ENCODE peak calls at places on chromosomes 6 and 20, in eight cellular contexts. N, Z, Y, R, T, G, H and P are unnamed samples.

GRCh38 chr20:3209023-3209945 is at the start of gene ITPA:
- DNase-seq in Z (peak), R (peak), N (no peak), Y (peak), H (peak), T (peak), G (peak), P (peak)

GRCh38 chr6:159217595-159218275 is 48.5 kb downstream of the FNDC1 start:
- DNase-seq in N (no peak), R (peak), Y (peak), T (peak), H (no peak), Z (peak), G (peak), P (peak)

GRCh38 chr6:21100959-21101358 is 492.6 kb upstream of the SOX4 start:
- DNase-seq in R (no peak), T (no peak), Z (no peak), H (no peak), G (no peak), Y (no peak), N (no peak), P (no peak)

GRCh38 chr6:100084301-100085161 is 90.5 kb upstream of the MCHR2 start:
- DNase-seq in R (no peak), N (no peak), T (no peak), G (no peak), Z (peak), H (no peak), Y (no peak), P (no peak)

GRCh38 chr20:19758888-19759331 is 852 bp downstream of the RIN2 start:
- DNase-seq in R (peak), Y (no peak), Z (peak), H (no peak), T (peak), G (no peak), N (peak), P (peak)

GRCh38 chr20:7355056-7355455 is 585.2 kb downstream of the HAO1 start:
- DNase-seq in G (no peak), R (no peak), N (no peak), H (no peak), Z (no peak), Y (no peak), T (no peak), P (no peak)

GRCh38 chr6:19465240-19465639 is 371.9 kb upstream of the ID4 start:
- DNase-seq in G (no peak), T (no peak), Z (no peak), Y (no peak), N (no peak), H (no peak), R (no peak), P (no peak)

GRCh38 chr20:19975436-19975799 is 41.7 kb upstream of the NAA20 start:
- DNase-seq in Y (no peak), G (no peak), R (no peak), N (no peak), T (no peak), H (no peak), Z (no peak), P (peak)

GRCh38 chr20:38810926-38811325 is 5.4 kb downstream of the PPP1R16B start:
- DNase-seq in G (no peak), Z (no peak), H (no peak), R (no peak), Y (no peak), N (no peak), T (no peak), P (no peak)

GRCh38 chr6:131519670-131520436 is 53.2 kb upstream of the ARG1 start:
- DNase-seq in N (no peak), Z (peak), Y (peak), T (no peak), G (peak), R (peak), H (peak), P (no peak)

GRCh38 chr6:144151010-144151727 is 852 bp downstream of the STX11 start:
- DNase-seq in Z (peak), H (peak), R (peak), T (no peak), Y (peak), N (no peak), G (peak), P (no peak)

GRCh38 chr20:10876558-10876957 is 202.8 kb upstream of the JAG1 start:
- DNase-seq in T (no peak), Z (no peak), Y (no peak), H (no peak), R (no peak), G (no peak), N (no peak), P (no peak)

GRCh38 chr6:21241231-21242130 is 352.1 kb upstream of the SOX4 start:
- DNase-seq in G (no peak), Z (no peak), H (no peak), T (no peak), R (no peak), Y (no peak), N (no peak), P (no peak)

GRCh38 chr20:38296433-38296832 is 7.5 kb upstream of the BPI start:
- DNase-seq in R (no peak), Z (no peak), Y (no peak), T (no peak), H (no peak), G (no peak), N (no peak), P (no peak)

GRCh38 chr6:34315780-34316179 is 67.0 kb upstream of the SMIM29 start:
- DNase-seq in Y (peak), G (peak), N (no peak), Z (no peak), R (no peak), T (no peak), H (no peak), P (no peak)

GRCh38 chr20:58463231-58463630 is 52.0 kb downstream of the APCDD1L start:
- DNase-seq in H (no peak), Y (no peak), G (no peak), T (no peak), Z (no peak), N (no peak), R (no peak), P (no peak)

GRCh38 chr6:1864496-1864895 is 254.8 kb downstream of the FOXC1 start:
- DNase-seq in Z (no peak), G (no peak), T (no peak), N (no peak), R (no peak), Y (no peak), H (no peak), P (no peak)

GRCh38 chr6:13689511-13690256 is 22.0 kb downstream of the RANBP9 start:
- DNase-seq in Z (no peak), Y (no peak), T (no peak), H (no peak), R (no peak), N (no peak), G (no peak), P (no peak)

GRCh38 chr6:137696765-137697164 is 170.3 kb upstream of the TNFAIP3 start:
- DNase-seq in G (no peak), Y (no peak), T (no peak), H (no peak), R (no peak), N (no peak), Z (peak), P (no peak)

GRCh38 chr20:8067082-8067481 is 47.5 kb upstream of the TMX4 start:
- DNase-seq in H (no peak), Z (no peak), R (no peak), T (no peak), G (no peak), N (no peak), Y (no peak), P (no peak)

GRCh38 chr6:109241199-109241598 is 141.1 kb downstream of the CD164 start:
- DNase-seq in H (no peak), R (no peak), T (no peak), G (no peak), Z (no peak), Y (no peak), N (no peak), P (no peak)

GRCh38 chr20:38171301-38172010 is 6.4 kb upstream of the TGM2 start:
- DNase-seq in N (no peak), H (no peak), G (no peak), Y (no peak), R (no peak), Z (no peak), T (no peak), P (no peak)

GRCh38 chr6:124054034-124054433 is 250.4 kb downstream of the NKAIN2 start:
- DNase-seq in Z (no peak), R (no peak), T (no peak), Y (no peak), H (no peak), N (no peak), G (no peak), P (no peak)

GRCh38 chr6:47836046-47836445 is 54.2 kb downstream of the OPN5 start:
- DNase-seq in N (no peak), R (no peak), T (no peak), H (no peak), G (peak), Z (no peak), Y (no peak), P (no peak)

GRCh38 chr20:61350500-61351250 is 98.6 kb downstream of the CDH4 start:
- DNase-seq in H (no peak), Z (no peak), T (no peak), G (no peak), R (no peak), N (no peak), Y (no peak), P (no peak)

GRCh38 chr6:11785953-11786579 is 7.5 kb upstream of the ADTRP start:
- DNase-seq in H (no peak), G (peak), Y (peak), T (no peak), Z (no peak), R (no peak), N (no peak), P (no peak)

GRCh38 chr6:167112421-167112820 is 10.5 kb upstream of the CCR6 start:
- DNase-seq in R (no peak), Y (no peak), H (no peak), G (no peak), T (no peak), Z (no peak), N (no peak), P (no peak)

GRCh38 chr6:41536884-41537347 is 9.3 kb upstream of the FOXP4 start:
- DNase-seq in G (no peak), T (peak), Z (peak), R (no peak), N (no peak), Y (no peak), H (no peak), P (peak)

GRCh38 chr6:148212366-148212765 is 130.3 kb upstream of the SASH1 start:
- DNase-seq in N (no peak), Z (no peak), Y (no peak), G (no peak), T (no peak), R (no peak), H (no peak), P (no peak)

GRCh38 chr6:10668126-10668917 is 26.1 kb downstream of the C6orf52 start:
- DNase-seq in Z (no peak), Y (no peak), G (no peak), T (no peak), N (no peak), R (no peak), H (no peak), P (no peak)

GRCh38 chr20:46808565-46808964 is 86.1 kb upstream of the EYA2 start:
- DNase-seq in G (no peak), T (no peak), Z (no peak), N (no peak), Y (no peak), R (no peak), H (no peak), P (no peak)

GRCh38 chr6:30939473-30939872 is 1.3 kb upstream of the MUCL3 start:
- DNase-seq in G (no peak), T (peak), R (no peak), N (no peak), Y (no peak), H (no peak), Z (no peak), P (no peak)

GRCh38 chr20:3741846-3742458 is 9.5 kb downstream of the HSPA12B start:
- DNase-seq in Z (no peak), T (no peak), N (no peak), G (no peak), H (no peak), R (no peak), Y (no peak), P (peak)

GRCh38 chr6:93624408-93624807 is 205.0 kb upstream of the EPHA7 start:
- DNase-seq in Z (no peak), N (no peak), Y (no peak), H (no peak), G (no peak), R (no peak), T (no peak), P (no peak)

GRCh38 chr6:53647437-53648094 is 18.0 kb downstream of the KLHL31 start:
- DNase-seq in T (no peak), G (peak), R (no peak), N (no peak), H (peak), Y (peak), Z (no peak), P (no peak)

GRCh38 chr6:21986703-21987102 is 310.1 kb downstream of the PRL start:
- DNase-seq in Z (no peak), G (no peak), R (no peak), T (no peak), H (no peak), Y (no peak), N (no peak), P (no peak)

GRCh38 chr6:157012355-157012754 is 235.2 kb downstream of the ARID1B start:
- DNase-seq in Y (no peak), Z (no peak), T (no peak), H (no peak), N (no peak), G (no peak), R (no peak), P (no peak)
- TF ChIP-seq CTCF in Y (no peak), Z (no peak), T (no peak), H (no peak), N (no peak), G (no peak), R (peak), P (no peak)

GRCh38 chr6:135295085-135295484 is 114.0 kb downstream of the MYB start:
- DNase-seq in G (no peak), T (no peak), Y (no peak), H (no peak), N (no peak), Z (no peak), R (no peak), P (no peak)

GRCh38 chr6:135289816-135290215 is 108.7 kb downstream of the MYB start:
- DNase-seq in N (no peak), Y (no peak), R (no peak), G (no peak), T (no peak), Z (no peak), H (no peak), P (no peak)

GRCh38 chr6:135286962-135287525 is 105.9 kb downstream of the MYB start:
- DNase-seq in H (no peak), N (no peak), T (no peak), R (no peak), Y (no peak), G (no peak), Z (no peak), P (no peak)

GRCh38 chr6:135296715-135297114 is 115.6 kb downstream of the MYB start:
- DNase-seq in R (no peak), G (no peak), N (no peak), Y (no peak), T (no peak), Z (no peak), H (no peak), P (no peak)

GRCh38 chr6:135291288-135292116 is 110.4 kb downstream of the MYB start:
- DNase-seq in Y (no peak), R (no peak), H (no peak), T (no peak), Z (no peak), G (no peak), N (no peak), P (no peak)
- TF ChIP-seq CTCF in Y (no peak), R (no peak), H (no peak), T (no peak), Z (no peak), G (no peak), N (no peak), P (no peak)

GRCh38 chr6:119148825-119149525 is 70.5 kb upstream of the FAM184A start:
- DNase-seq in G (no peak), Y (no peak), H (no peak), Z (no peak), T (no peak), R (no peak), N (no peak), P (no peak)
- TF ChIP-seq CTCF in G (no peak), Y (no peak), H (no peak), Z (no peak), T (no peak), R (no peak), N (peak), P (no peak)

GRCh38 chr6:4554645-4555044 is 221.6 kb upstream of the CDYL start:
- DNase-seq in T (no peak), G (no peak), Z (no peak), N (no peak), Y (no peak), R (no peak), H (no peak), P (no peak)

GRCh38 chr6:4550227-4550597 is 226.0 kb upstream of the CDYL start:
- DNase-seq in G (no peak), N (no peak), Z (no peak), Y (no peak), R (no peak), H (no peak), T (no peak), P (no peak)

GRCh38 chr6:4553387-4553786 is 222.8 kb upstream of the CDYL start:
- DNase-seq in N (no peak), Y (no peak), G (no peak), H (no peak), T (no peak), R (no peak), Z (no peak), P (no peak)

GRCh38 chr6:4545929-4546328 is 230.3 kb upstream of the CDYL start:
- DNase-seq in H (no peak), Z (no peak), Y (no peak), N (no peak), T (no peak), G (no peak), R (no peak), P (no peak)

DNA sequence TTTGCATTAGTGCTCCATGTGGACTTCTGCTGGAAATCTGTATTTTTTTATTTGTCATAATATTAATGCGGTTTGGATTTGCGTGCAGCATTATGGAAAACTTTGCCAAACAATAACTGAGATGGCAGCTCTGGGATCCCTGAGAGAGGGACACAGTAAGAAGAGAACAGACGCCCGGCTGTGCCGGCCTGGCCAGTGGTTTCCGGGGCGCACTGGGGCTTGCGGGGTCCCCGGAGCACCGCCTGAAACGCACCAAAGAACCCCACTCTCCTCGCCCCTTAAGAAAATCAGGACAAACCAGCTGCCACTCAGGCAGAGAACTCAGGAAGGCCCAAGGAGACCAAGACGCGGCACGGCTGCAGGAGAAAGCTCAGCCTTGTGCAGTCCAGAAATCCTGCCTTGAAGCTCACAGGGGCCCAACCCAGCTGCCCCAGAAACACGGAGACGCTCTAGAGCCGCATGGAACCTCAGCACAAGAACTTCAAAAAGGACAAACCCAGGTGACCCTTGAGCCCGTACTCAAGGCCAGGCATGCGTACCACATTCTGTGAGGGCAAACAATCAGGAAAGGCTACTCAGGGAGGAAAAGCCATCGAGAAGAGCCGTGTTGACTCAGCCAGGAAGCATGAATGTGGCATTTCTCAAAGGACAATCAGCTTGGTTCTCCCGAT is 226.5 kb upstream of the CDYL start:
- DNase-seq in T (no peak), Z (no peak), R (no peak), H (no peak), N (no peak), Y (no peak), G (no peak), P (no peak)
- TF ChIP-seq CTCF in T (no peak), Z (no peak), R (no peak), H (no peak), N (no peak), Y (no peak), G (no peak), P (no peak)

GRCh38 chr6:52019851-52020250 is 67.6 kb downstream of the PKHD1 start:
- DNase-seq in R (no peak), T (no peak), H (no peak), G (no peak), Y (no peak), Z (no peak), N (no peak), P (no peak)

GRCh38 chr6:52024451-52025068 is 62.9 kb downstream of the PKHD1 start:
- DNase-seq in Y (no peak), R (no peak), T (no peak), H (no peak), Z (no peak), N (no peak), G (no peak), P (no peak)

GRCh38 chr6:52019092-52019491 is 68.3 kb downstream of the PKHD1 start:
- DNase-seq in H (no peak), N (no peak), Z (no peak), G (no peak), R (no peak), T (no peak), Y (no peak), P (no peak)

GRCh38 chr6:52022675-52023074 is 64.7 kb downstream of the PKHD1 start:
- DNase-seq in T (no peak), H (no peak), Y (no peak), R (no peak), G (no peak), Z (no peak), N (no peak), P (no peak)

DNA sequence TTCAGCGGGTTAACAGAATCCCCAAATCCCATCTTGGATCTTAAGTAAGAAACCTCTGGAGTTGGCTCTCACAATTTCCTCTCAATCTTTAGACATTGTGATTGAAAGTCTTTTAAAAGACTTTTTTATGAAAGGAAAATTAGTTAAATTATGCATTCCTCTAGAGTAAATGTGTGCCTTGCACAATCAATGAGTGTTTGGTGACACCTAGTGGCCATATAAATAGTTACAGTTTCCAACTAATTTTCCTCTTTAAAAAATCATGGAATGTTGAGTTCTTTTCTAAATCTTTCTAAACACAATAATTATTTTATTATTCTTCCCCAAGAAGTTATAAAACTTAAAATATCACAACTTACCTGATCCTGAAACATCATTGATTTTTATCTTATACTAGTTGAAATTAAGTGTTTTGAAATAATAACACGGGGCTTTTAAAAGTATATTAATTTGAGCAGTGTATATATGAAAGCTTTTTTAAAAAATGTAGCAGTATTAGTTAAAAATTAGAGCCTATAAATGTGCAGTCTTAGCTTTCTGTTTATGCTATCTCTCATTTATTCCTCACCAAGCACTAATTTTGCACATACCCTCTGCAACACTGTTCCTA is 66.3 kb downstream of the PKHD1 start:
- DNase-seq in R (no peak), T (no peak), G (no peak), Y (no peak), H (no peak), N (no peak), Z (peak), P (no peak)
- TF ChIP-seq CTCF in R (peak), T (no peak), G (peak), Y (peak), H (peak), N (peak), Z (peak), P (peak)